ENCODE peak calls at places on chromosomes 3 and 15, in five cellular contexts. I is HepG2, U is SK-N-SH, T is K562, D is GM12878. F is an unnamed sample. For H3K4me1, the result is how much of the 10 kb centered on the place peaks cover.

GRCh38 chr3:65597225-65597951 is 441.3 kb downstream of the MAGI1 start:
- DNase-seq in U (peak), D (no peak), T (no peak), I (no peak), F (no peak)

GRCh38 chr3:187998611-187999010 is 155.3 kb upstream of the LPP start:
- DNase-seq in T (no peak), D (no peak), I (no peak), U (no peak), F (no peak)

GRCh38 chr3:114223146-114223545 is 14.2 kb downstream of the ZNF80 start:
- DNase-seq in T (no peak), D (peak), U (no peak), I (no peak), F (no peak)

GRCh38 chr15:31197497-31198414 is 96.2 kb upstream of the TRPM1 start:
- DNase-seq in I (peak), D (peak), T (peak), U (peak), F (no peak)

GRCh38 chr3:166630190-166630589 is 749.9 kb downstream of the ZBBX start:
- DNase-seq in U (no peak), I (no peak), T (no peak), D (no peak), F (no peak)

GRCh38 chr3:40908612-40909011 is 290.7 kb upstream of the CTNNB1 start:
- DNase-seq in T (no peak), I (no peak), D (no peak), U (no peak), F (no peak)

GRCh38 chr3:194139085-194139976 is 3.4 kb downstream of the HES1 start:
- DNase-seq in D (no peak), I (peak), U (peak), T (peak), F (no peak)

GRCh38 chr3:66419053-66419440 is 81.8 kb downstream of the LRIG1 start:
- DNase-seq in D (no peak), T (no peak), I (no peak), U (no peak), F (no peak)

GRCh38 chr3:183514048-183514447 is 41.5 kb downstream of the KLHL6 start:
- DNase-seq in I (no peak), T (no peak), D (no peak), U (no peak), F (no peak)

GRCh38 chr15:56919708-56920637 is 1.5 kb downstream of the TCF12 start:
- DNase-seq in D (no peak), I (peak), U (no peak), T (peak), F (no peak)

GRCh38 chr3:30626443-30627181 is 20.2 kb downstream of the TGFBR2 start:
- DNase-seq in I (no peak), D (no peak), U (no peak), T (no peak), F (peak)

GRCh38 chr3:152556731-152557254 is 278.1 kb upstream of the P2RY1 start:
- DNase-seq in U (no peak), I (peak), D (no peak), T (no peak), F (no peak)

GRCh38 chr3:113304856-113305540 is 93.6 kb downstream of the BOC start:
- DNase-seq in I (no peak), U (no peak), D (no peak), T (peak), F (no peak)

GRCh38 chr3:53495091-53495517 is 693 bp downstream of the CACNA1D start:
- DNase-seq in I (no peak), D (no peak), T (no peak), U (peak), F (no peak)

GRCh38 chr3:17508180-17508752 is 234.2 kb downstream of the TBC1D5 start:
- DNase-seq in U (no peak), I (no peak), T (no peak), D (no peak), F (no peak)

GRCh38 chr3:169812124-169812843 is 386 bp upstream of the LRRIQ4 start:
- DNase-seq in T (no peak), D (peak), U (peak), I (no peak), F (no peak)

GRCh38 chr3:114014211-114014610 is 42.1 kb downstream of the CCDC191 start:
- DNase-seq in T (no peak), I (no peak), U (no peak), D (no peak), F (no peak)

GRCh38 chr15:54226455-54226854 is 248.2 kb downstream of the UNC13C start:
- DNase-seq in U (no peak), T (no peak), D (no peak), I (no peak), F (no peak)

GRCh38 chr15:96338772-96339661 is 8.5 kb downstream of the NR2F2 start:
- DNase-seq in T (peak), D (no peak), I (peak), U (no peak), F (no peak)

GRCh38 chr3:5251196-5251583 is 63.7 kb downstream of the EDEM1 start:
- DNase-seq in D (no peak), T (no peak), I (no peak), U (no peak), F (no peak)

GRCh38 chr3:72429589-72430362 is 418.5 kb downstream of the SHQ1 start:
- DNase-seq in T (no peak), D (no peak), U (no peak), I (no peak), F (no peak)

GRCh38 chr3:72427575-72427974 is 420.7 kb downstream of the SHQ1 start:
- DNase-seq in U (no peak), T (no peak), I (no peak), D (no peak), F (no peak)

GRCh38 chr3:72423643-72424042 is 424.6 kb downstream of the SHQ1 start:
- DNase-seq in T (no peak), D (no peak), I (no peak), U (no peak), F (no peak)

GRCh38 chr3:72428803-72429202 is 419.4 kb downstream of the SHQ1 start:
- DNase-seq in T (no peak), D (no peak), I (no peak), U (no peak), F (no peak)

GRCh38 chr3:72426618-72427397 is 421.4 kb downstream of the SHQ1 start:
- DNase-seq in U (no peak), D (no peak), I (peak), T (no peak), F (no peak)
- H3K4me1 ChIP-seq in U (under half), D (under half), I (half or more), T (under half), F (under half)

DNA sequence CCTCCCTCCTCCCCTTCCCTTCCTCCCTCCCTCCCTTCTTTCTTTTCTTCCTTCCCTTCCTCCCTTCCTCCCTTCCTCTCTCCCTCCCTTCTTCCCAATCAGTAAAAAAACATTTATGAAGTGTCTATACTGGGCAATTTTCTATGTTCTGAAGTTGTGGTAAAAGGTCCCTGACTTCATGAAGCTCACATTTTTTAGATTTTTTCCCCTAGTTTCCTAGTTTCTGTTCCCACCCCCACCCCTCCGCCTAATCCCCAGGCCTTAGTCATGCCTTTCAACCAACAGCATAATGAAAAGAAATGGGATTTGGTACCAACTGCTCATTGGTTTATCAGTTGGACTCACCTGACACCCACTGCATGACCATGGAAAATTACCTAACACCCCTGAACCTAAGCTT is 125.1 kb downstream of the CNTN3 start:
- DNase-seq in I (no peak), D (no peak), T (no peak), U (no peak), F (no peak)
- TF ChIP-seq ZBTB33 in I (no peak), D (no peak), T (no peak), U (no peak), F (no peak)

DNA sequence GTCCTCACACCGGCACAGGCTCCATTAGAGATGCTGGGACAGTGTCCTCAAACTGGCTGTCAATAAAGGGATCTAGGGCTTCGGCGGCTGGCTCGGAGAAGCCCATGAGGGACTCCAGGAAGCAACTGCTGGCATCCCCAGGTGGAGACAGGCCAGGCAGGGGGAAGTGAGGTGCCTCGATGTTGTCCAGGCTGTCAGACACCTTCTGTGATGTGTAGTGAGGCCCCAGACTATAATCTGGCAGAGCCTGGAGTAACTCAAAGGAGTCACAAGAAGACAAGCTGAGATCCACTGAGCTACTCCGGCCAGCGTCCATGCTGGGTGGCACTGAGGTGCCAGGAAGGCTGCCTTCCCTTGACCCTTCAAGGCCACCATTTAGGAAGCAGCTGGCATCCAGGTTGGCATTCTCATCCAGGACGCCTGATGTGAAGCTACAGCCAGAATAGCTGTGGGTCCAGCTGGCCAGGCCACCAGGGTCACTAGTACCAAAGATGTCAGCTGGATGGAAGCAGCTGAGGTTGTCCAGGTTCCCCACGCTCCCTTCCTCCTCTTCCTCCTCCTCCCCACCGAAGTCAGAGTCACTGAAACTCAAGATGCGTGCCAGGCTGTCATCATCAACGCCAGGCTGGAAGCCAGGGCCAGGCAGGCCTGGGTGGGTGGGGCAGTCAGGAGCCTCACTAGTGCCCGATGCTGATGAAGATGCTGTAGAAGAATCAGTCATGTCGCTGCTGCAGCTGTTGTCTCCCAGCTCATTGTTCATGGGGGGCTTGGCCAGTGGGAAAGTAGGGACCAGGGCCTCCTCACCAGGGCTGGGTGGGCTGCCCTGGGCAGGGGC is 10.1 kb downstream of the CSRNP1 start:
- DNase-seq in D (no peak), T (no peak), U (no peak), I (no peak), F (no peak)
- H3K4me1 ChIP-seq in D (under half), T (under half), U (half or more), I (under half), F (half or more)

DNA sequence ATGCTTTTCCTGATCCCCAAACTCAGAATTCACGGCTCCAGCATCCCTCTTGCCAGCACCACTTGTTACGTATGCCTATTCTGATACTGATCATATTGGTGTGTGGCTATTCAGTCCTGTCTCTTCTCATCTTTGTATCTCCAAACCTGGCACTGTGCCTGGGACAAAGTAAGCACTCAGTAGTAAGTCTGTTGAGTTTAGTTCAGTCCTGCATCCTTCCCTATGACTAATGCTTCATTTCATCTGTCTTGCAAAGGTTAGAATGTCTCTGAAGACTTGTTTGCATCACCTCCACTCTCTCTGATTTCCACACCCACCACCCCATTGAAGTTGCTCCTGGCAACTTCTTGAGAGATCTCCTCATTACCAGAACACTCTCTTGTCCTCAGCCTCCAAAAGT is 80.3 kb downstream of the HMG20A start:
- DNase-seq in I (no peak), D (no peak), U (no peak), T (no peak), F (no peak)
- TF ChIP-seq ZBTB33 in I (no peak), D (no peak), U (no peak), T (no peak), F (no peak)

DNA sequence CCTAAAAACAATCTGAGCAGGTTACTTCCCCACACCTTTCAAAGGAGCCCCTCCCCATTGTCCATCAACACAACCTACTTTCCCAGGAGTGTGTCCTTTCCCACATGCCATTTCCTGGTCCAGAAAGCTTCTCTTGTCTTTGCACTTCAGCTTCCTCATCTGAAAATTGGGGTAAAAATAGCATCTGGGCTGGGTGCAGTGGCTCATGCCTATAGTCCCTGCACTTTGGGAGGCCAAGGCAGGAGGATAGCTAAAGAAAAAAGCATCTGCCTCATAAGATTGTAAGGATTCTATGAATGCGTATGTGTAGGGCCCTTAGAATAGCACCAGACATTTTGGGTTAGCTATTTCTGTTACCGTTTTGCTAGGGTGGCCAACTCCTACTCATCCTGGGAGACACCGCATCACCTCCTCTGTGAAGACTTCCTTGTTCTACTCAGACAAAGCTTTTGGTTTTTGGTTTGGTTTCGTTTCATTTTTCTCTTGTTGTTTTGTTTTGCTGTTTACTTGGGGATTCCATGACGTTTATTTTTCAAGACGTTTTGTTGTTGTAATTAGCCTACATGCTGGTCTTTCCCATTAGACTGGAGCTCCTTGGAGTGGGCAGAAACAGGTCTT is 224.4 kb upstream of the TLE3 start:
- DNase-seq in I (no peak), T (no peak), U (no peak), D (peak), F (no peak)
- H3K4me1 ChIP-seq in I (under half), T (under half), U (half or more), D (under half), F (under half)

F was measured in HCT116.